ENCODE peak calls at places on chromosomes 6 and 20, in ten cellular contexts. One of them, this sample, is unnamed.

GRCh38 chr6:116536216-116536621 is 9.3 kb downstream of the TRAPPC3L start:
- DNase-seq in astrocyte of the spinal cord: peak
- DNase-seq in CD8-positive, alpha-beta T cell: no peak
- DNase-seq in epithelial cell of proximal tubule: no peak
- DNase-seq in coronary artery: no peak
- DNase-seq in A549: peak
- DNase-seq in epithelial cell of esophagus: peak
- DNase-seq in left ventricle myocardium inferior: no peak
- DNase-seq in IMR-90: peak
- DNase-seq in bronchial epithelial cell: peak
- DNase-seq in this sample: peak

GRCh38 chr6:134177753-134178229 is 125.4 kb upstream of the SLC2A12 start:
- DNase-seq in CD8-positive, alpha-beta T cell: no peak
- DNase-seq in left ventricle myocardium inferior: no peak
- DNase-seq in coronary artery: no peak
- DNase-seq in A549: no peak
- DNase-seq in IMR-90: peak
- DNase-seq in epithelial cell of proximal tubule: no peak
- DNase-seq in astrocyte of the spinal cord: no peak
- DNase-seq in bronchial epithelial cell: no peak
- DNase-seq in epithelial cell of esophagus: peak
- DNase-seq in this sample: peak

GRCh38 chr20:10433623-10434466 is at the start of gene MKKS:
- DNase-seq in coronary artery: peak
- DNase-seq in astrocyte of the spinal cord: peak
- DNase-seq in left ventricle myocardium inferior: peak
- DNase-seq in bronchial epithelial cell: peak
- DNase-seq in epithelial cell of esophagus: peak
- DNase-seq in IMR-90: peak
- DNase-seq in epithelial cell of proximal tubule: no peak
- DNase-seq in A549: peak
- DNase-seq in CD8-positive, alpha-beta T cell: peak
- DNase-seq in this sample: peak

GRCh38 chr6:97674802-97675201 is 391.8 kb upstream of the MMS22L start:
- DNase-seq in epithelial cell of proximal tubule: no peak
- DNase-seq in astrocyte of the spinal cord: peak
- DNase-seq in CD8-positive, alpha-beta T cell: no peak
- DNase-seq in left ventricle myocardium inferior: no peak
- DNase-seq in bronchial epithelial cell: peak
- DNase-seq in coronary artery: no peak
- DNase-seq in A549: no peak
- DNase-seq in epithelial cell of esophagus: peak
- DNase-seq in IMR-90: peak
- DNase-seq in this sample: peak

GRCh38 chr6:56757585-56757984 is 114.9 kb upstream of the DST start:
- DNase-seq in epithelial cell of esophagus: peak
- DNase-seq in bronchial epithelial cell: peak
- DNase-seq in A549: peak
- DNase-seq in astrocyte of the spinal cord: peak
- DNase-seq in epithelial cell of proximal tubule: no peak
- DNase-seq in coronary artery: no peak
- DNase-seq in left ventricle myocardium inferior: no peak
- DNase-seq in CD8-positive, alpha-beta T cell: no peak
- DNase-seq in IMR-90: peak
- DNase-seq in this sample: peak

GRCh38 chr6:136077834-136078576 is 172.1 kb downstream of the MTFR2 start:
- DNase-seq in left ventricle myocardium inferior: no peak
- DNase-seq in bronchial epithelial cell: peak
- DNase-seq in CD8-positive, alpha-beta T cell: no peak
- DNase-seq in epithelial cell of proximal tubule: no peak
- DNase-seq in A549: no peak
- DNase-seq in epithelial cell of esophagus: peak
- DNase-seq in coronary artery: no peak
- DNase-seq in astrocyte of the spinal cord: peak
- DNase-seq in IMR-90: peak
- DNase-seq in this sample: peak

GRCh38 chr20:13117200-13117599 is 103.9 kb upstream of the ISM1 start:
- DNase-seq in epithelial cell of proximal tubule: no peak
- DNase-seq in epithelial cell of esophagus: no peak
- DNase-seq in coronary artery: no peak
- DNase-seq in IMR-90: no peak
- DNase-seq in astrocyte of the spinal cord: no peak
- DNase-seq in bronchial epithelial cell: no peak
- DNase-seq in CD8-positive, alpha-beta T cell: no peak
- DNase-seq in A549: no peak
- DNase-seq in left ventricle myocardium inferior: no peak
- DNase-seq in this sample: no peak

GRCh38 chr20:49893242-49894072 is 21.9 kb downstream of the SPATA2 start:
- DNase-seq in bronchial epithelial cell: no peak
- DNase-seq in CD8-positive, alpha-beta T cell: no peak
- DNase-seq in epithelial cell of esophagus: no peak
- DNase-seq in IMR-90: peak
- DNase-seq in astrocyte of the spinal cord: no peak
- DNase-seq in A549: no peak
- DNase-seq in epithelial cell of proximal tubule: no peak
- DNase-seq in left ventricle myocardium inferior: no peak
- DNase-seq in coronary artery: no peak
- DNase-seq in this sample: no peak

GRCh38 chr6:47288245-47289090 is 21.2 kb downstream of the TNFRSF21 start:
- DNase-seq in left ventricle myocardium inferior: no peak
- DNase-seq in epithelial cell of esophagus: no peak
- DNase-seq in bronchial epithelial cell: no peak
- DNase-seq in epithelial cell of proximal tubule: no peak
- DNase-seq in A549: no peak
- DNase-seq in IMR-90: no peak
- DNase-seq in astrocyte of the spinal cord: no peak
- DNase-seq in CD8-positive, alpha-beta T cell: no peak
- DNase-seq in coronary artery: no peak
- DNase-seq in this sample: no peak

GRCh38 chr20:2559641-2560040 is 23.3 kb downstream of the TMC2 start:
- DNase-seq in epithelial cell of esophagus: no peak
- DNase-seq in coronary artery: no peak
- DNase-seq in epithelial cell of proximal tubule: no peak
- DNase-seq in IMR-90: no peak
- DNase-seq in CD8-positive, alpha-beta T cell: no peak
- DNase-seq in bronchial epithelial cell: no peak
- DNase-seq in astrocyte of the spinal cord: no peak
- DNase-seq in left ventricle myocardium inferior: no peak
- DNase-seq in A549: no peak
- DNase-seq in this sample: peak

GRCh38 chr6:11215773-11216172 is 16.7 kb downstream of the NEDD9 start:
- DNase-seq in CD8-positive, alpha-beta T cell: no peak
- DNase-seq in IMR-90: no peak
- DNase-seq in epithelial cell of proximal tubule: no peak
- DNase-seq in bronchial epithelial cell: no peak
- DNase-seq in coronary artery: no peak
- DNase-seq in epithelial cell of esophagus: no peak
- DNase-seq in left ventricle myocardium inferior: no peak
- DNase-seq in A549: peak
- DNase-seq in astrocyte of the spinal cord: no peak
- DNase-seq in this sample: no peak

DNA sequence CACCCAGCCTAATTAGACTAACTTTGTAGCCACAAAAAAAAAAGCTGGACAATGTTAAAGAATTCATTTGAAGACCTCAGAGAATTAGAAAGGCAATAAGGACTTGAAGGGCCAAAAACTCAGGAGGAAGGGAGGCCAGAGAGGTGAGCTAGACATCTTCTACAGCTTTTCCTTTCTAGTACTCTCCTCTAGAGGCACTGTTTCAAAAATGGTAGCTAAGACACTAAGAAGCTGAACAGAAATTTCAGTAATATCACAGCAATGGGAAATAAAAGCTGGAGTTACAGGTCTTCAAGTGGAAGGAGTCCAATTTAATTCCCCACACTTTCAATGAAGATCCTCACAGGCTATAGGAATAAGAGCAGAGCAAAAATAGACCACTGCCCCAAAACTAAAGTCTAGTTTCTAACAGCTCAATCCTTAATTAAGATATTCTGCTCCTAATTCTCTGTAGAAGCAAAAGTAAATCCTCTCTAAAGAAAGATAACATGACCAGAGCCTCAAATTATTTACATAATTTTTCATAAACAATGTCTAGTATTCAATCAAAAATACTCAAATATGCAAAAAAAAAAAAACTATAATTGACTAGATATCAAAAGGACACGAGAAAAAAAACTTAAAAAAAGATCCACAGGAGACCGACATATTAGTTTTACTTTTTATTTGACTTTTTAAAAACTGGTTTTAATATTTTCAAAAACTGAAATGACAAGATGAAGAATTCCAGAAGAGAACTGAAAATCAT is 63.7 kb downstream of the RNGTT start:
- DNase-seq in astrocyte of the spinal cord: no peak
- DNase-seq in bronchial epithelial cell: peak
- DNase-seq in epithelial cell of proximal tubule: no peak
- DNase-seq in left ventricle myocardium inferior: no peak
- DNase-seq in IMR-90: no peak
- DNase-seq in epithelial cell of esophagus: peak
- DNase-seq in CD8-positive, alpha-beta T cell: no peak
- DNase-seq in A549: no peak
- DNase-seq in coronary artery: no peak
- DNase-seq in this sample: no peak
- TF ChIP-seq CTCF in astrocyte of the spinal cord: peak
- TF ChIP-seq CTCF in bronchial epithelial cell: peak
- TF ChIP-seq CTCF in epithelial cell of proximal tubule: peak
- TF ChIP-seq CTCF in left ventricle myocardium inferior: no peak
- TF ChIP-seq CTCF in IMR-90: no peak
- TF ChIP-seq CTCF in epithelial cell of esophagus: peak
- TF ChIP-seq CTCF in CD8-positive, alpha-beta T cell: no peak
- TF ChIP-seq CTCF in A549: no peak
- TF ChIP-seq CTCF in coronary artery: no peak
- TF ChIP-seq CTCF in this sample: peak

DNA sequence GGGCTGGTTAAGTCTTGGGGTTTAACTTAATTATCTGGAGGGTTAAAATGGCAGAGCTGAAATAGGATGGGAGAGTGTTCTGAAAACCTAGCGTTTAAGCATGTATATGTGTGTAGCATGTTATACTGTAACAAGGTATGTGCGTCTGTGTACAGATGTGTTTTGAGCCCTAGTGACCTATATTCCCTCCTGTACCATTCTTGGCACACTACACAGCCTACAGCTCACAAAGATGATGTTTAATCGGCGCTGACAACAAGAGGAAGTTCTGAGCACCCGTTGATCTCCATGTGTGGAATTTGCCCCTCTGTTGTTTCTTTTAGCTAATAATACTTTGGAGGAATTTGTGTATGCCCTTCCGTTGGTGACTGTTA is 1.4 kb downstream of the CARMIL1 start:
- DNase-seq in bronchial epithelial cell: peak
- DNase-seq in epithelial cell of esophagus: peak
- DNase-seq in astrocyte of the spinal cord: no peak
- DNase-seq in coronary artery: no peak
- DNase-seq in epithelial cell of proximal tubule: no peak
- DNase-seq in IMR-90: no peak
- DNase-seq in A549: peak
- DNase-seq in left ventricle myocardium inferior: no peak
- DNase-seq in CD8-positive, alpha-beta T cell: no peak
- DNase-seq in this sample: peak
- H3K4me3 ChIP-seq in bronchial epithelial cell: peak
- H3K4me3 ChIP-seq in epithelial cell of esophagus: peak
- H3K4me3 ChIP-seq in astrocyte of the spinal cord: no peak
- H3K4me3 ChIP-seq in coronary artery: peak
- H3K4me3 ChIP-seq in epithelial cell of proximal tubule: peak
- H3K4me3 ChIP-seq in IMR-90: no peak
- H3K4me3 ChIP-seq in A549: peak
- H3K4me3 ChIP-seq in left ventricle myocardium inferior: peak
- H3K4me3 ChIP-seq in CD8-positive, alpha-beta T cell: peak
- H3K4me3 ChIP-seq in this sample: peak

DNA sequence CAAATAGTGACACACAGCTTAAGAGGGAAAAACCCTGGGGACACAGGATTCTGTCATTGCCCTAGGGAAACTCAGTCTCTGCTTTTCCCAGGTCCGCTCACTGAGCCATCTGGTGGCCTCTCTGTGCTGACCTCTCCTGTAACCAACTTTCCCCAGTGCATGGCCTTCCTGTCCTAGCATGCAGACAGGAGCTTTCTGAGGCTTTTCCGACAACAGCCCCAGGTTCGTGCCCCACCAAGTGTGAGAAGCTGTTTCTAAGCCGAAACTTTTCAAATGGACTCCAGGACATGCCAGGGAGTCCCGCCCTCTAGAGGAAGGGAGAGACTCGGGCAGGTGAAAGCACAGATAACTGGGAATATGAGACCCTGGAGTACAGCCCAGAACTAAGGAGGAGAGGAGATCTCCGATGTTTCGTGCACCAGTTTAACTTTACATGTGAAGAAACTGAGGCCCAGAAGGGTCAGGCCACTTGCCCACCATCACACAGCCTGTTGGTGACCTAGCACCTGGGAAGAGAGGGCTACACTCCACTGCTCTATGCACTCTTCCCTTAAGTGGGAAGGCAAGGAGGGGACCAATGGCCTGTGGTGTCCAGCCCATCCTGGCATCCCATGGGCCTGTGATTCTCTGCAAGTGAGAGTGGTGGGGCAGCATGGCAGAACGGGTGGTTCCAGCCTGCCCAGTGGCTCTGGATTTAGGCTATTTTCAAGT is 46.2 kb downstream of the RPP40 start:
- DNase-seq in CD8-positive, alpha-beta T cell: no peak
- DNase-seq in bronchial epithelial cell: no peak
- DNase-seq in coronary artery: peak
- DNase-seq in A549: no peak
- DNase-seq in astrocyte of the spinal cord: no peak
- DNase-seq in left ventricle myocardium inferior: no peak
- DNase-seq in epithelial cell of proximal tubule: no peak
- DNase-seq in IMR-90: no peak
- DNase-seq in epithelial cell of esophagus: no peak
- DNase-seq in this sample: peak
- TF ChIP-seq CTCF in CD8-positive, alpha-beta T cell: no peak
- TF ChIP-seq CTCF in bronchial epithelial cell: peak
- TF ChIP-seq CTCF in coronary artery: no peak
- TF ChIP-seq CTCF in A549: peak
- TF ChIP-seq CTCF in astrocyte of the spinal cord: no peak
- TF ChIP-seq CTCF in left ventricle myocardium inferior: peak
- TF ChIP-seq CTCF in epithelial cell of proximal tubule: peak
- TF ChIP-seq CTCF in IMR-90: no peak
- TF ChIP-seq CTCF in epithelial cell of esophagus: peak
- TF ChIP-seq CTCF in this sample: peak

DNA sequence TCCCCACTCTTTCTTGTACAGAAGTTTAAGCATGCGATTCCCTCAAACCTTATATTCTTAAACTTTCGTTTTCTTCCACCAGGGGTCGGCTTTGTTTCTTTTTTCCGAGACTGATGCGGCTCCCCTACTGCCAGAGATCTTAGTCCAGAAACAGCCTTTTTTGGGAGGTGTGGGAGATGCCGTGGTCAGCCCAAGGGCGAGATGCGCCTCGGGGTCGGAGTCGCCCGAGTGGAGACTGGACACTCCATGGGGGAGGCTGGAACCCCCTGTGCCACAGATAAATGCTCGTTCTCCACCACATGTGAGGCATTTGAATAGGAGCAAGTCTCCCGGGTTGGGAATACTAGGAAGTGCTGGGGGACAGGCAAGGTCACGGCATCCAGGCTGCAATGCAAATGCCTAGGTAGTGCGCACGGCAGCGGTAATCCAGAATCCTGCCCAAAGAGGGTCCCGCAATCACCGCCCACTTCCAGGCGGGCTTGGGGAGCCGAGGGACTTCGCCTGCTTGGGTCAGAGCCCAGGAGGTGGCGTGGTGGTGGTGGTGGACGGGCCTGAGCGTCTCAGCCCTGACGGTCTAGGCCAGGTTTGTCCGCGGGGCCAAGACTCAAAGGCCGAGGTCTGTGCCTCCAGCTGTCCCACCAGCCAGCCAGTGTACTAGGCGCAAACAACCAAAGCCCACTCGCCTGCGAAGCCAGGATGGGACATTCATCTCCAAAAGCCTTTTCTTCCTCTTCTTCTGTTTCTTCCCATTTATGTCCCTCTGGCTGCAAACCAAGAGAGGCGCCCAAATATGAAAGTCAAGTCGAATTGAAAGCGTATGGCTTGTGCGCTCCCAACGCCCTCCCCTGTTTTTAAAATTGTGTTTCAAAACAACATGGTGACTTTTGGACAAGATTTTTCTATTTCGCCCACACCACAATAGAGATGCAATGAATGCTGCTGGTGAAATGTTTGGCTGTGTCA is 39.3 kb upstream of the OSTM1 start:
- DNase-seq in coronary artery: no peak
- DNase-seq in IMR-90: peak
- DNase-seq in astrocyte of the spinal cord: peak
- DNase-seq in bronchial epithelial cell: peak
- DNase-seq in left ventricle myocardium inferior: peak
- DNase-seq in epithelial cell of proximal tubule: peak
- DNase-seq in epithelial cell of esophagus: peak
- DNase-seq in CD8-positive, alpha-beta T cell: no peak
- DNase-seq in A549: peak
- DNase-seq in this sample: peak
- H3K4me3 ChIP-seq in coronary artery: peak
- H3K4me3 ChIP-seq in IMR-90: no peak
- H3K4me3 ChIP-seq in astrocyte of the spinal cord: peak
- H3K4me3 ChIP-seq in bronchial epithelial cell: no peak
- H3K4me3 ChIP-seq in left ventricle myocardium inferior: peak
- H3K4me3 ChIP-seq in epithelial cell of proximal tubule: peak
- H3K4me3 ChIP-seq in epithelial cell of esophagus: no peak
- H3K4me3 ChIP-seq in CD8-positive, alpha-beta T cell: peak
- H3K4me3 ChIP-seq in A549: peak
- H3K4me3 ChIP-seq in this sample: peak